ENCODE peak calls at places on chromosomes 4 and X, in six cellular contexts. W is T-helper 2 cell; B is activated CD4-positive, alpha-beta T cell treated with anti-CD3 and anti-CD28 coated beads, Interleukin-2, amount 50 U/mL, for 1 hour; L is activated naive CD4-positive, alpha-beta T cell treated with anti-CD3 and anti-CD28 coated beads for 36 hours; F is small intestine; C is activated CD4-positive, alpha-beta memory T cell treated with anti-CD3 and anti-CD28 coated beads, Interleukin-2, amount 10 ng/mL, durations not matched to agents 7 days and 5 days. I is an unnamed sample.

GRCh38 chrX:103431316-103431715 is 55.0 kb downstream of the BEX3 start:
- DNase-seq in W (no peak), B (no peak), L (no peak), F (no peak), C (no peak), I (no peak)

GRCh38 chr4:85762204-85762884 is 287.4 kb downstream of the ARHGAP24 start:
- DNase-seq in W (no peak), B (no peak), L (no peak), F (no peak), C (no peak), I (no peak)

GRCh38 chr4:69888336-69888735 is 28.4 kb upstream of the SULT1E1 start:
- DNase-seq in W (peak; percentile 67), B (no peak), L (no peak), F (no peak), C (no peak), I (no peak)

GRCh38 chrX:77564824-77565223 is 117.6 kb downstream of the FGF16 start:
- DNase-seq in W (no peak), B (no peak), L (no peak), F (no peak), C (no peak), I (no peak)

GRCh38 chr4:16056681-16057400 is 27.0 kb downstream of the PROM1 start:
- DNase-seq in W (no peak), B (no peak), L (no peak), F (no peak), C (no peak), I (no peak)

GRCh38 chr4:6892190-6892908 is 17.3 kb upstream of the TBC1D14 start:
- DNase-seq in W (peak; percentile 67), B (peak; percentile 25), L (peak; percentile 55), F (peak; percentile 66), C (peak; percentile 66), I (no peak)

GRCh38 chrX:12370444-12371089 is 232.3 kb downstream of the FRMPD4 start:
- DNase-seq in W (no peak), B (no peak), L (no peak), F (no peak), C (no peak), I (no peak)

GRCh38 chrX:44143061-44143602 is 169.9 kb upstream of the NDP start:
- DNase-seq in W (no peak), B (no peak), L (no peak), F (no peak), C (no peak), I (no peak)

GRCh38 chrX:135484636-135485289 is 35.7 kb upstream of the INTS6L start:
- DNase-seq in W (peak; percentile 48), B (no peak), L (peak; percentile 20), F (peak; percentile 26), C (no peak), I (no peak)